ENCODE peak calls at places on chromosomes 16 and 17, in five cellular contexts. T is lower lobe of right lung, K is T-cell, Y is T-helper 17 cell, V is KBM-7. R is an unnamed sample.

GRCh38 chr17:76365256-76365903 is 11.7 kb upstream of the PRPSAP1 start:
- DNase-seq in T (no peak), K (no peak), Y (no peak), V (no peak), R (no peak)

GRCh38 chr17:65539867-65540266 is 21.6 kb downstream of the AXIN2 start:
- DNase-seq in T (no peak), K (no peak), Y (no peak), V (no peak), R (no peak)

GRCh38 chr16:20898938-20899502 is 1.1 kb downstream of the DCUN1D3 start:
- DNase-seq in T (no peak), K (no peak), Y (no peak), V (no peak), R (no peak)

GRCh38 chr17:60508384-60508980 is 17.6 kb downstream of the APPBP2 start:
- DNase-seq in T (no peak), K (no peak), Y (no peak), V (no peak), R (no peak)

GRCh38 chr16:2966803-2967184 is 2.4 kb upstream of the PAQR4 start:
- DNase-seq in T (peak), K (no peak), Y (no peak), V (no peak), R (no peak)

GRCh38 chr16:30027588-30028437 is 3.3 kb downstream of the TLCD3B start:
- DNase-seq in T (no peak), K (no peak), Y (no peak), V (no peak), R (no peak)

GRCh38 chr17:9002610-9003354 is 18.5 kb upstream of the NTN1 start:
- DNase-seq in T (no peak), K (no peak), Y (no peak), V (peak), R (no peak)

GRCh38 chr17:7258731-7259554 is 3.3 kb downstream of the CLDN7 start:
- DNase-seq in T (peak), K (no peak), Y (no peak), V (no peak), R (no peak)

GRCh38 chr17:41474863-41475262 is 6.1 kb downstream of the KRT35 start:
- DNase-seq in T (no peak), K (no peak), Y (no peak), V (no peak), R (no peak)

GRCh38 chr17:19502517-19502916 is 31.1 kb upstream of the SLC47A1 start:
- DNase-seq in T (no peak), K (peak), Y (no peak), V (no peak), R (no peak)

R was measured in putamen.